ENCODE peak calls at places on chromosomes 5 and 9, in four cellular contexts. Y is mucosa of gallbladder; P is activated CD4-positive, alpha-beta T cell treated with anti-CD3 and anti-CD28 coated beads for 36 hours; F is D721Med. T is an unnamed sample.

GRCh38 chr5:173581408-173582197 is 34.8 kb downstream of the BOD1 start:
- DNase-seq in Y (no peak), P (peak), F (no peak), T (peak)

GRCh38 chr5:395156-395920 is 47.6 kb upstream of the EXOC3 start:
- DNase-seq in Y (no peak), P (no peak), F (peak), T (no peak)

GRCh38 chr5:43661102-43661501 is 58.1 kb downstream of the NNT start:
- DNase-seq in Y (peak), P (peak), F (no peak), T (no peak)

GRCh38 chr9:88736136-88736637 is 201.2 kb downstream of the NXNL2 start:
- DNase-seq in Y (no peak), P (no peak), F (no peak), T (no peak)

GRCh38 chr5:1730487-1730847 is 69.2 kb downstream of the MRPL36 start:
- DNase-seq in Y (peak), P (no peak), F (no peak), T (peak)

GRCh38 chr9:127968046-127968445 is 12.7 kb downstream of the EEIG1 start:
- DNase-seq in Y (no peak), P (peak), F (no peak), T (peak)

GRCh38 chr9:38018964-38019602 is 49.9 kb downstream of the SHB start:
- DNase-seq in Y (peak), P (no peak), F (no peak), T (no peak)

GRCh38 chr9:78745996-78746395 is 449.1 kb downstream of the PSAT1 start:
- DNase-seq in Y (no peak), P (no peak), F (no peak), T (no peak)

GRCh38 chr9:111961575-111961974 is 65.0 kb downstream of the UGCG start:
- DNase-seq in Y (no peak), P (no peak), F (no peak), T (peak)

GRCh38 chr5:172150514-172151425 is 37.3 kb downstream of the STK10 start:
- DNase-seq in Y (peak), P (peak), F (no peak), T (no peak)

GRCh38 chr5:132013006-132013689 is 1.7 kb upstream of the ACSL6 start:
- DNase-seq in Y (no peak), P (no peak), F (no peak), T (peak)

GRCh38 chr5:173637340-173637739 is 20.9 kb upstream of the BOD1 start:
- DNase-seq in Y (no peak), P (peak), F (no peak), T (no peak)

GRCh38 chr9:126126807-126127206 is 199.8 kb upstream of the MVB12B start:
- DNase-seq in Y (peak), P (no peak), F (no peak), T (no peak)

GRCh38 chr5:73515232-73515631 is 17.0 kb downstream of the BTF3 start:
- DNase-seq in Y (peak), P (no peak), F (no peak), T (peak)

GRCh38 chr9:19028835-19029451 is 4.1 kb downstream of the SAXO1 start:
- DNase-seq in Y (peak), P (peak), F (peak), T (peak)

GRCh38 chr9:131122158-131122557 is 3.2 kb upstream of the NUP214 start:
- DNase-seq in Y (no peak), P (no peak), F (no peak), T (no peak)

GRCh38 chr5:168656633-168657032 is 77.5 kb upstream of the PANK3 start:
- DNase-seq in Y (no peak), P (no peak), F (no peak), T (no peak)

GRCh38 chr9:134067904-134068741 is at the start of gene BRD3:
- DNase-seq in Y (peak), P (peak), F (peak), T (peak)

GRCh38 chr9:22097712-22098111 is 88.6 kb upstream of the CDKN2B start:
- DNase-seq in Y (no peak), P (no peak), F (no peak), T (no peak)

GRCh38 chr5:61603211-61603908 is 271.3 kb downstream of the ZSWIM6 start:
- DNase-seq in Y (peak), P (no peak), F (no peak), T (no peak)

GRCh38 chr5:157651623-157652376 is 438 bp downstream of the SOX30 start:
- DNase-seq in Y (peak), P (peak), F (no peak), T (peak)